ENCODE peak calls at places on chromosomes 12 and 14, in nine cellular contexts. S is activated T-cell treated with anti-CD3 and anti-CD28 coated beads for 1 hour; U is stimulated activated CD4-positive, alpha-beta T cell treated with anti-CD3 and anti-CD28 coated beads, TNF-alpha, amount 100 ng/mL, for 4 hours; W is GM12865; I is lung; Q is activated CD4-positive, alpha-beta T cell treated with anti-CD3 and anti-CD28 coated beads, Interleukin-2, amount 10 ng/mL, durations not matched to agents 7 days and 5 days; O is hippocampal formation; R is effector memory CD4-positive, alpha-beta T cell; C is fibroblast of gingiva. J is an unnamed sample.

GRCh38 chr14:53347046-53347445 is 193.9 kb upstream of the DDHD1 start:
- DNase-seq in S (no peak), R (no peak), C (no peak), W (no peak), U (no peak), Q (no peak), I (no peak), O (no peak), J (no peak)

GRCh38 chr12:127570793-127571360 is 696.1 kb upstream of the TMEM132C start:
- DNase-seq in C (peak), U (no peak), Q (no peak), O (no peak), R (no peak), I (no peak), S (no peak), W (no peak), J (no peak)

GRCh38 chr12:58915634-58916033 is 4.7 kb downstream of the LRIG3 start:
- DNase-seq in Q (no peak), O (no peak), I (no peak), C (peak), S (no peak), W (no peak), R (no peak), U (no peak), J (peak)

GRCh38 chr12:89235189-89235993 is 116.9 kb downstream of the DUSP6 start:
- DNase-seq in C (no peak), R (no peak), I (no peak), O (no peak), Q (peak), U (no peak), W (no peak), S (no peak), J (no peak)

GRCh38 chr14:85599939-85600338 is 70.0 kb downstream of the FLRT2 start:
- DNase-seq in W (no peak), Q (no peak), I (no peak), O (no peak), R (no peak), C (peak), U (no peak), S (no peak), J (no peak)

GRCh38 chr12:66035289-66035961 is 95.1 kb downstream of the LLPH start:
- DNase-seq in W (peak), S (no peak), O (no peak), U (no peak), I (no peak), C (peak), R (no peak), Q (no peak), J (peak)

GRCh38 chr12:25723921-25724491 is 170.9 kb upstream of the LMNTD1 start:
- DNase-seq in R (no peak), C (peak), I (no peak), Q (no peak), S (no peak), O (no peak), U (no peak), W (no peak), J (no peak)

GRCh38 chr14:81066672-81067071 is 111.3 kb downstream of the TSHR start:
- DNase-seq in U (no peak), W (no peak), Q (no peak), O (no peak), S (no peak), R (no peak), I (no peak), C (no peak), J (no peak)

GRCh38 chr12:114764516-114764915 is 80.5 kb upstream of the TBX3 start:
- DNase-seq in W (no peak), R (no peak), S (no peak), Q (no peak), I (no peak), O (no peak), C (no peak), U (no peak), J (no peak)

GRCh38 chr12:93373847-93374723 is 3.6 kb upstream of the NUDT4 start:
- DNase-seq in R (no peak), C (no peak), I (no peak), U (no peak), W (peak), S (no peak), O (no peak), Q (no peak), J (no peak)

GRCh38 chr12:96907681-96908163 is 665 bp downstream of the NEDD1 start:
- DNase-seq in U (peak), I (no peak), S (peak), O (no peak), R (peak), W (peak), C (peak), Q (peak), J (peak)

GRCh38 chr14:59918824-59919581 is 941 bp upstream of the LRRC9 start:
- DNase-seq in Q (no peak), C (peak), W (peak), O (no peak), U (no peak), S (no peak), I (no peak), R (no peak), J (peak)

GRCh38 chr14:86035882-86036281 is 505.9 kb downstream of the FLRT2 start:
- DNase-seq in C (no peak), R (no peak), W (peak), S (no peak), O (no peak), Q (no peak), I (no peak), U (no peak), J (no peak)

GRCh38 chr14:99672506-99673327 is 11.4 kb upstream of the CYP46A1 start:
- DNase-seq in O (no peak), C (no peak), S (no peak), I (no peak), Q (peak), W (peak), U (no peak), R (no peak), J (no peak)

GRCh38 chr12:65892905-65893304 is 68.6 kb downstream of the HMGA2 start:
- DNase-seq in R (no peak), C (peak), O (no peak), S (no peak), I (no peak), W (peak), U (no peak), Q (no peak), J (no peak)

GRCh38 chr12:99119449-99119848 is 474.4 kb downstream of the APAF1 start:
- DNase-seq in R (no peak), U (no peak), Q (no peak), O (no peak), S (no peak), I (no peak), W (no peak), C (no peak), J (no peak)

GRCh38 chr12:22543246-22544037 is 900 bp downstream of the C2CD5 start:
- DNase-seq in I (peak), R (peak), U (peak), S (peak), O (peak), W (peak), Q (peak), C (peak), J (peak)

GRCh38 chr12:100337299-100337698 is 19.6 kb upstream of the SLC17A8 start:
- DNase-seq in R (no peak), S (no peak), I (no peak), Q (no peak), U (no peak), C (no peak), W (no peak), O (no peak), J (no peak)

GRCh38 chr12:87756111-87756510 is 273.1 kb downstream of the C12orf50 start:
- DNase-seq in R (no peak), U (no peak), Q (no peak), I (no peak), S (no peak), W (no peak), C (peak), O (no peak), J (no peak)

GRCh38 chr14:21072781-21073339 is 2.8 kb downstream of the ARHGEF40 start:
- DNase-seq in S (no peak), U (no peak), I (no peak), W (no peak), R (no peak), O (no peak), Q (no peak), C (no peak), J (no peak)

GRCh38 chr12:91203610-91204009 is 21.0 kb upstream of the DCN start:
- DNase-seq in R (no peak), C (no peak), O (no peak), W (no peak), I (no peak), U (no peak), Q (no peak), S (no peak), J (no peak)

GRCh38 chr14:68518910-68519686 is 273.8 kb downstream of the ZFP36L1 start:
- DNase-seq in Q (no peak), R (no peak), U (no peak), C (no peak), I (no peak), W (no peak), S (no peak), O (no peak), J (no peak)

GRCh38 chr12:99769581-99769980 is 122.0 kb downstream of the GARIN6 start:
- DNase-seq in C (no peak), O (no peak), R (no peak), U (no peak), I (no peak), Q (no peak), W (no peak), S (no peak), J (no peak)

GRCh38 chr12:89470741-89471504 is 53.7 kb downstream of the GALNT4 start:
- DNase-seq in W (peak), U (no peak), C (peak), O (no peak), Q (peak), R (no peak), I (no peak), S (no peak), J (peak)

GRCh38 chr14:52824479-52824878 is 33.1 kb upstream of the GNPNAT1 start:
- DNase-seq in C (no peak), U (no peak), Q (no peak), R (no peak), W (peak), I (no peak), S (no peak), O (no peak), J (no peak)

GRCh38 chr14:30528778-30529642 is 29.9 kb upstream of the G2E3 start:
- DNase-seq in O (no peak), I (no peak), U (no peak), C (no peak), R (no peak), W (no peak), Q (no peak), S (no peak), J (no peak)

GRCh38 chr12:105943525-105943924 is 195.2 kb downstream of the NUAK1 start:
- DNase-seq in O (no peak), S (no peak), C (no peak), R (no peak), U (no peak), I (no peak), Q (no peak), W (no peak), J (no peak)

GRCh38 chr14:68819260-68819691 is 26.4 kb upstream of the ZFP36L1 start:
- DNase-seq in I (no peak), R (no peak), U (no peak), O (no peak), S (no peak), C (peak), W (no peak), Q (no peak), J (no peak)

GRCh38 chr12:126189856-126190255 is 1124.6 kb downstream of the AACS start:
- DNase-seq in U (no peak), R (no peak), S (no peak), Q (no peak), W (no peak), I (no peak), C (no peak), O (no peak), J (no peak)